ENCODE peak calls at places on chromosomes 12 and 14, in five cellular contexts. X is HCT116, T is SK-N-SH, G is GM12878, E is A549. P is an unnamed sample. For H3K4me1, the result is how much of the 10 kb centered on the place peaks cover.

GRCh38 chr12:106133136-106134087 is 5.3 kb downstream of the NUAK1 start:
- DNase-seq in X (no peak), T (no peak), G (no peak), E (peak), P (no peak)

GRCh38 chr14:31205681-31206535 is 1.7 kb downstream of the HECTD1 start:
- DNase-seq in X (no peak), T (peak), G (no peak), E (no peak), P (no peak)

GRCh38 chr14:101200650-101201516 is 297.4 kb upstream of the RTL1 start:
- DNase-seq in X (no peak), T (peak), G (no peak), E (no peak), P (no peak)

GRCh38 chr14:23360496-23360895 is 4.5 kb downstream of the EFS start:
- DNase-seq in X (no peak), T (peak), G (no peak), E (peak), P (no peak)

GRCh38 chr12:52321433-52321832 is 235 bp upstream of the KRT83 start:
- DNase-seq in X (no peak), T (no peak), G (no peak), E (no peak), P (no peak)

GRCh38 chr12:45974171-45974719 is 16.1 kb downstream of the SCAF11 start:
- DNase-seq in X (no peak), T (no peak), G (no peak), E (no peak), P (no peak)

GRCh38 chr12:62713190-62713589 is 221.8 kb downstream of the PPM1H start:
- DNase-seq in X (no peak), T (no peak), G (no peak), E (no peak), P (no peak)

GRCh38 chr12:56256326-56256960 is 1.7 kb downstream of the ANKRD52 start:
- DNase-seq in X (no peak), T (no peak), G (no peak), E (no peak), P (no peak)

GRCh38 chr14:105665247-105665950 is 139.0 kb downstream of the TMEM121 start:
- DNase-seq in X (no peak), T (no peak), G (no peak), E (no peak), P (no peak)

GRCh38 chr12:639566-639965 is 23.7 kb downstream of the NINJ2 start:
- DNase-seq in X (no peak), T (no peak), G (no peak), E (no peak), P (no peak)
- H3K4me1 ChIP-seq in X (under half), T (under half), G (under half), E (under half), P (under half)

DNA sequence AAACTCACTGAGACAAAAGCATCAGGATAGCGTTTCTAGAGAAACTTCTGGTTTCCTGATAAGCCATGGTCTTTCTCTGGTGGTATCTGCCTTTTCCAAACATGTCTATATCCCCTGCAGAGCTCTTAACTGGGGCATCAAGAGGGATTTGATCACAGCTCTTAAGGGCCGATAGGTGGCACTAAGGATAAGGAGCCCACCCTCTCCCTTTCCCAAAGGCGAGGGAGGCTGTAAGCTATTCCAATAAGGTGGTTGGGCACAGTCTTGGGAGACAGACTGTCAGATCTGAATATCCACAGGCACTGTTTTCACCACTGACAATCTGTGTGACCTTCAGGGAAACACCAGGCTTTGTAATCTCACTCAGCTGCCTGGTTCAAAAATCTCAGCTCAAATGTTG is 206.0 kb downstream of the ADGRD1 start:
- DNase-seq in X (peak), T (no peak), G (no peak), E (no peak), P (no peak)
- TF ChIP-seq REST in X (no peak), T (no peak), G (no peak), E (no peak), P (no peak)

GRCh38 chr12:32891526-32891925 is 5.1 kb downstream of the PKP2 start:
- DNase-seq in X (no peak), T (no peak), G (no peak), E (no peak), P (no peak)

GRCh38 chr12:32891956-32892355 is 4.6 kb downstream of the PKP2 start:
- DNase-seq in X (no peak), T (no peak), G (no peak), E (peak), P (no peak)

GRCh38 chr12:32885831-32886230 is 10.7 kb downstream of the PKP2 start:
- DNase-seq in X (no peak), T (no peak), G (no peak), E (no peak), P (no peak)

GRCh38 chr12:32887058-32887457 is 9.5 kb downstream of the PKP2 start:
- DNase-seq in X (no peak), T (no peak), G (no peak), E (no peak), P (no peak)

GRCh38 chr12:32889073-32889760 is 7.4 kb downstream of the PKP2 start:
- DNase-seq in X (no peak), T (no peak), G (no peak), E (no peak), P (no peak)
- H3K4me1 ChIP-seq in X (half or more), T (under half), G (under half), E (under half), P (under half)

GRCh38 chr14:26730929-26731618 is 133.2 kb upstream of the NOVA1 start:
- DNase-seq in X (no peak), T (peak), G (no peak), E (no peak), P (no peak)
- TF ChIP-seq REST in X (no peak), T (no peak), G (no peak), E (no peak), P (no peak)

P was measured in Panc1.